ENCODE peak calls at places on chromosomes 1 and 21, in nine cellular contexts. G is breast epithelium, R is AG10803, Y is HL-60, O is RWPE2, Z is fibroblast of pulmonary artery, S is lower leg skin, H is HFF-Myc, I is PC-9. N is an unnamed sample.

GRCh38 chr1:100862591-100862990 is 32.1 kb downstream of the EXTL2 start:
- DNase-seq in G (no peak), R (peak), Y (no peak), O (no peak), Z (peak), S (no peak), H (no peak), I (no peak), N (no peak)

GRCh38 chr1:5758000-5758858 is 234.0 kb downstream of the NPHP4 start:
- DNase-seq in G (peak), R (no peak), Y (no peak), O (peak), Z (no peak), S (no peak), H (no peak), I (no peak), N (no peak)

GRCh38 chr1:228161866-228162265 is 3.7 kb upstream of the IBA57 start:
- DNase-seq in G (no peak), R (no peak), Y (no peak), O (no peak), Z (no peak), S (no peak), H (no peak), I (no peak), N (no peak)

GRCh38 chr1:175219774-175220173 is 27.2 kb upstream of the KIAA0040 start:
- DNase-seq in G (no peak), R (no peak), Y (no peak), O (no peak), Z (no peak), S (no peak), H (no peak), I (no peak), N (no peak)

GRCh38 chr1:39917825-39918224 is 16.1 kb upstream of the MYCL start:
- DNase-seq in G (no peak), R (peak), Y (no peak), O (no peak), Z (no peak), S (no peak), H (no peak), I (no peak), N (no peak)

GRCh38 chr1:222653178-222653827 is 35.4 kb downstream of the MIA3 start:
- DNase-seq in G (no peak), R (no peak), Y (no peak), O (no peak), Z (no peak), S (no peak), H (no peak), I (no peak), N (no peak)

GRCh38 chr1:234219711-234220110 is 153.5 kb upstream of the COA6 start:
- DNase-seq in G (no peak), R (no peak), Y (no peak), O (no peak), Z (no peak), S (no peak), H (no peak), I (no peak), N (no peak)

GRCh38 chr21:44918581-44919033 is 2.1 kb downstream of the ITGB2 start:
- DNase-seq in G (no peak), R (no peak), Y (no peak), O (no peak), Z (no peak), S (no peak), H (no peak), I (no peak), N (peak)

GRCh38 chr1:223249854-223250631 is 107.0 kb upstream of the TLR5 start:
- DNase-seq in G (no peak), R (no peak), Y (peak), O (no peak), Z (no peak), S (peak), H (no peak), I (peak), N (no peak)

GRCh38 chr1:7186382-7187120 is 401.3 kb downstream of the CAMTA1 start:
- DNase-seq in G (no peak), R (no peak), Y (no peak), O (no peak), Z (no peak), S (no peak), H (no peak), I (no peak), N (no peak)
- TF ChIP-seq CTCF in G (no peak), R (no peak), Y (no peak), O (no peak), Z (no peak), S (no peak), H (no peak), I (no peak), N (no peak)

GRCh38 chr1:26959722-26960624 is at the start of gene KDF1:
- DNase-seq in G (peak), R (no peak), Y (no peak), O (peak), Z (no peak), S (peak), H (no peak), I (peak), N (peak)
- H3K4me3 ChIP-seq in G (peak), R (no peak), Y (peak), O (peak), Z (peak), S (peak), H (peak), I (peak), N (peak)

DNA sequence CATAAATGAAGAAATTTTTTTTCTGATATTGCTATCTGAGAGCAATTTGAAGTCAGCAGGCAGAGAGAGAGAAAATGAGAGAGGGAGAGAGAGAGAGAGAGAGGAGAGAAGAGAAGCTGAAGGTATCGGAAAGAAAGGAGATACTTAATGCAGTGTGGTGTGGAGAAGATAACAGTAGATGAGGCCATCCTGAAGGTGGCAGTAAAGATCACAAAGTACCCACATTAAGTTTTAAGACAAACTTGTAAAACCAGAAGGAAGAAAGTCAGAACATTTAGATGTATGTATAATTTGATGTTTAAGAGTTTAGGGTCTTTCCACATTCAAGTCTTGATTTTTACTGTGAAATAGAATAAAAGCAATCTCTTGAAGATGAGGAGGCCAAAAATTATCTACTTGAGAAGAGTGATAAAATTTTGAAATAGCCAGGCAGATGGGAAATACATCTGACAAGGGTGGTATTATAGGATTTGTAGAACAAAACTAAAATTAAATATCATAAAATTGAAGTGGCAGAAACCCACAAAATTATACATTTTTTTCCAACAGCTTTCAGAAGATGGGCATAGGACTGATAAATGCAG is 1753.4 kb downstream of the MRPL39 start:
- DNase-seq in G (no peak), R (no peak), Y (no peak), O (no peak), Z (peak), S (no peak), H (no peak), I (no peak), N (no peak)
- TF ChIP-seq CTCF in G (peak), R (no peak), Y (peak), O (peak), Z (peak), S (no peak), H (no peak), I (peak), N (peak)

DNA sequence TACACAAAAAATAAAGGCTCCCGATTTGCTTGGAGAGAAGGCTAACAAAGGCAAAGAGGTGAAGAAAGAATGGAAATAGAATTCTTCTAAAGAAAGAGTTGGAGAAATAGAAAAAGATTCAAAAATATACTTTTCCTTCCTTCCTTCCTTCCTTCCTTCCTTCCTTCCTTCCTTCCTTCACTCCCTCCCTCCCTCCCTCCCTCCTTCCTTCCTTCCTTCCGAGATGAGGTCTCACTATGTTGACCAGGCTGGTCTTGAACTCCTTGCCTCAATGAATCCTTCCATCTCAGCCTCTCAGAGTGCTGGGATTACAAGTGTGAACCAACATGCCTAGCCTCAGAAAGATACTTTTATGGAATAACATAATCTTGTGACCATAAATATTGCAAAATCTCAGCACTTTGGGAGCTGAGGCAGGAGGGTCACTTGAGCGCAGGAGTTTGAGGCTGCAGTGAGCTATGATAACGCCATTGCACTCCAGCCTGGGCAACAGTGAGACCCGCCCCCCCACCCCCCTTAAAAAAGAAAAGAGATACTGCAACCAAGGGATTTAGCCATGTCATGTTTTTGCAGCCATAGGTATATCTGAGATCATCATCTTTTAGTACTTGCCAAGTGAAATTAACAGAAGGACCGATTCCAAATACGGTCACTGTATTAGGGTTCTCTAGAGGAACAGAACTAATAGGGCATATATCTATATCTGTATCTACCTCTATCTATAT is 1.0 kb upstream of the HJV start:
- DNase-seq in G (no peak), R (no peak), Y (no peak), O (no peak), Z (no peak), S (no peak), H (no peak), I (no peak), N (no peak)
- H3K4me3 ChIP-seq in G (no peak), R (no peak), Y (no peak), O (no peak), Z (no peak), S (no peak), H (no peak), I (no peak), N (no peak)

DNA sequence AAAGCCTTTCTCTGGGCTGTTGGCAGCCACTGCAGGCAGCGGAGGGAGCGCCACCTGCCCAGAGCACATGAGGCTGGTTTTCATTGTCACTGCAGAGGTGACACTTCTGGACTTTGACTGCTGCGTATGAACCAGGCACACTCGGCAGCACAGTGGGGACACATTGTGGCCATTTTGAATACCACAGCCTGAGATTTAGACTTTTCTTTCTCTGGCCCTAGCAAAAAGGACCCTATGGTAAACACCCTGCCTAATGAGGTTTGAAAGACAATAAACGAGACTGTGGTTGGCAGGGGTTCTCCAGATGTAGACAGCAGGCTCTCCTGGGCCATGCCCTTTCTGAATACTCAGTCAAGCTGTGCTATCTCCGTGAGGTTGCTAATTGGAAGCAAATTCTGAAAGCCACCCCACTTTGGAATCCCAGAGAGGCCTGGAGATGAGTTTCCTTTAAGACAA is 12.0 kb upstream of the KCNE2 start:
- DNase-seq in G (no peak), R (peak), Y (peak), O (no peak), Z (peak), S (no peak), H (no peak), I (no peak), N (no peak)
- TF ChIP-seq CTCF in G (peak), R (peak), Y (peak), O (peak), Z (peak), S (no peak), H (peak), I (peak), N (peak)

GRCh38 chr1:7780976-7781375 is 3.1 kb upstream of the PER3 start:
- DNase-seq in G (no peak), R (no peak), Y (no peak), O (no peak), Z (no peak), S (no peak), H (no peak), I (no peak), N (no peak)

GRCh38 chr1:7783826-7784491 is at the start of gene PER3:
- DNase-seq in G (peak), R (peak), Y (peak), O (peak), Z (peak), S (peak), H (peak), I (peak), N (peak)

GRCh38 chr1:7783178-7783711 is 846 bp upstream of the PER3 start:
- DNase-seq in G (peak), R (peak), Y (no peak), O (peak), Z (peak), S (peak), H (no peak), I (peak), N (peak)

GRCh38 chr1:7784492-7785071 is 491 bp downstream of the PER3 start:
- DNase-seq in G (peak), R (peak), Y (no peak), O (no peak), Z (no peak), S (no peak), H (no peak), I (no peak), N (peak)

GRCh38 chr1:7781923-7782495 is 2.1 kb upstream of the PER3 start:
- DNase-seq in G (no peak), R (no peak), Y (no peak), O (no peak), Z (no peak), S (no peak), H (no peak), I (no peak), N (no peak)
- H3K4me3 ChIP-seq in G (no peak), R (no peak), Y (no peak), O (no peak), Z (no peak), S (no peak), H (no peak), I (no peak), N (no peak)

GRCh38 chr1:29121951-29122661 is 1.6 kb downstream of the TMEM200B start:
- DNase-seq in G (no peak), R (peak), Y (no peak), O (no peak), Z (peak), S (no peak), H (no peak), I (no peak), N (peak)
- TF ChIP-seq CTCF in G (no peak), R (no peak), Y (no peak), O (no peak), Z (no peak), S (no peak), H (no peak), I (no peak), N (no peak)

GRCh38 chr1:47434051-47434842 is 3.6 kb upstream of the FOXD2 start:
- DNase-seq in G (peak), R (peak), Y (no peak), O (no peak), Z (peak), S (no peak), H (no peak), I (no peak), N (peak)

GRCh38 chr1:47433037-47433421 is 4.8 kb upstream of the FOXD2 start:
- DNase-seq in G (no peak), R (no peak), Y (no peak), O (no peak), Z (no peak), S (no peak), H (no peak), I (no peak), N (no peak)

GRCh38 chr1:47433453-47434050 is 4.3 kb upstream of the FOXD2 start:
- DNase-seq in G (no peak), R (no peak), Y (no peak), O (no peak), Z (no peak), S (no peak), H (no peak), I (no peak), N (no peak)

GRCh38 chr1:47431534-47431933 is 6.3 kb upstream of the FOXD2 start:
- DNase-seq in G (no peak), R (peak), Y (no peak), O (no peak), Z (peak), S (no peak), H (no peak), I (no peak), N (no peak)

GRCh38 chr1:47432071-47433036 is 5.5 kb upstream of the FOXD2 start:
- DNase-seq in G (peak), R (peak), Y (peak), O (no peak), Z (peak), S (peak), H (peak), I (no peak), N (peak)
- H3K4me3 ChIP-seq in G (no peak), R (peak), Y (no peak), O (no peak), Z (peak), S (no peak), H (no peak), I (no peak), N (no peak)

N was measured in left lung.